ENCODE peak calls at places on chromosomes 6 and 20, in four cellular contexts. N, D, M and L are unnamed samples.

GRCh38 chr20:1934162-1934561 is 39.0 kb downstream of the SIRPA start:
- DNase-seq in N (no peak), D (peak; percentile 52), M (no peak), L (peak; percentile 91)

GRCh38 chr20:2283706-2284423 is 11.9 kb upstream of the TGM3 start:
- DNase-seq in N (no peak), D (peak; percentile 77), M (no peak), L (peak; percentile 74)

GRCh38 chr6:125974214-125974866 is 12.0 kb upstream of the TRMT11 start:
- DNase-seq in N (peak; percentile 76), D (peak; percentile 37), M (no peak), L (peak; percentile 66)

GRCh38 chr6:47206626-47207025 is 103.1 kb downstream of the TNFRSF21 start:
- DNase-seq in N (no peak), D (no peak), M (no peak), L (no peak)

GRCh38 chr6:128600397-128600951 is 80.1 kb upstream of the PTPRK start:
- DNase-seq in N (no peak), D (peak; percentile 86), M (peak; percentile 96), L (peak; percentile 79)

GRCh38 chr6:128697392-128697689 is 176.9 kb upstream of the PTPRK start:
- DNase-seq in N (no peak), D (no peak), M (no peak), L (no peak)

GRCh38 chr6:139482184-139482751 is 107.8 kb upstream of the CITED2 start:
- DNase-seq in N (no peak), D (no peak), M (no peak), L (no peak)

GRCh38 chr6:113564401-113565161 is 292.6 kb upstream of the MARCKS start:
- DNase-seq in N (no peak), D (no peak), M (peak; percentile 87), L (no peak)

GRCh38 chr20:40635990-40636389 is 53.0 kb downstream of the MAFB start:
- DNase-seq in N (no peak), D (no peak), M (no peak), L (no peak)

GRCh38 chr20:51697119-51697826 is 70.9 kb downstream of the ATP9A start:
- DNase-seq in N (no peak), D (no peak), M (no peak), L (peak; percentile 16)

GRCh38 chr20:7736336-7736735 is 203.9 kb downstream of the HAO1 start:
- DNase-seq in N (no peak), D (peak; percentile 86), M (no peak), L (peak; percentile 66)

GRCh38 chr20:36279362-36279761 is 26.8 kb upstream of the DLGAP4 start:
- DNase-seq in N (no peak), D (no peak), M (no peak), L (no peak)

GRCh38 chr6:137866200-137866913 is 702 bp upstream of the TNFAIP3 start:
- DNase-seq in N (no peak), D (peak; percentile 46), M (no peak), L (peak; percentile 52)

GRCh38 chr20:58175836-58176235 is 52.6 kb downstream of the ANKRD60 start:
- DNase-seq in N (no peak), D (no peak), M (no peak), L (no peak)

GRCh38 chr6:150169609-150170008 is 26.8 kb downstream of the PPP1R14C start:
- DNase-seq in N (no peak), D (peak; percentile 92), M (no peak), L (peak; percentile 73)

GRCh38 chr6:168507730-168508129 is 66.7 kb downstream of the SMOC2 start:
- DNase-seq in N (no peak), D (no peak), M (no peak), L (no peak)

GRCh38 chr6:37061157-37061804 is 55.8 kb downstream of the FGD2 start:
- DNase-seq in N (peak; percentile 78), D (no peak), M (no peak), L (no peak)

GRCh38 chr20:17873410-17874270 is 95.0 kb downstream of the SNX5 start:
- DNase-seq in N (no peak), D (no peak), M (peak; percentile 93), L (peak; percentile 91)

GRCh38 chr20:44858959-44859358 is 26.5 kb upstream of the YWHAB start:
- DNase-seq in N (peak; percentile 32), D (no peak), M (no peak), L (no peak)

GRCh38 chr6:166342293-166343156 is at the start of gene SFT2D1:
- DNase-seq in N (peak; percentile 90), D (peak; percentile 71), M (peak; percentile 56), L (peak; percentile 75)

GRCh38 chr20:44480097-44480496 is 4.4 kb downstream of the TTPAL start:
- DNase-seq in N (no peak), D (no peak), M (no peak), L (no peak)

GRCh38 chr20:62691485-62691884 is 17.2 kb upstream of the NTSR1 start:
- DNase-seq in N (no peak), D (no peak), M (no peak), L (no peak)

GRCh38 chr20:62688083-62688482 is 20.6 kb upstream of the NTSR1 start:
- DNase-seq in N (no peak), D (no peak), M (no peak), L (no peak)

GRCh38 chr20:62686869-62687830 is 21.5 kb upstream of the NTSR1 start:
- DNase-seq in N (no peak), D (no peak), M (no peak), L (peak; percentile 75)

GRCh38 chr20:62689861-62690644 is 18.6 kb upstream of the NTSR1 start:
- DNase-seq in N (no peak), D (no peak), M (no peak), L (no peak)

DNA sequence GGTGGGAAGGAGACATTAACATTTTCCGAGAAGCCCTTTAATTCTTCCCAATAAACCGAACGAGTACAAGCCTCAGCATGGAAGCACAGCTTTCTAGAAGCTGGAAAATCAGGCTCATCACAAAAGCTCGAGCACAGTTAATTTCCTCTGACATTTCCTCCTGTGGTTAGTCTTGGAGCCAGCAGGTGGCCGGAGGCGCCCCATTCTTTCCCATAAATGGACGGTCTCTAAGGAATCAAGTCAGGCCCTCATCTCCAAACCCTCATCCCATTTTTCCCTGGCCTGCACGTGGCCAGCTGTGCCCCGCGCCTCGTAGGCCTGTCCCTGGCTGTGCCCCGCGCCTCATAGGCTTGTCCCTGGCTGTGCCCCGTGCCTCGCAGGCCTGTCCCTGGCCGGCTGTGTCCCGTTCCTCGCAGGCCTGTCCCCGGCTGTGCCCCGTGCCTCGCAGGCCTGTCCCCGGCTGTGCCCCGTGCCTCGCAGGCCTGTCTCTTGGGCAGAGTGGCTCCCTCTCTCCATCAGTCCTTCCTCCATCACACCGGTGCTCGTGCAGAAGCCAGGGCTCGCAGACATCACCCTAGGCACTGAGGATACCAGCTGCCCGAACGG is 19.7 kb upstream of the NTSR1 start:
- DNase-seq in N (no peak), D (peak; percentile 24), M (no peak), L (no peak)
- TF ChIP-seq CTCF in N (no peak), D (no peak), M (peak; percentile 34), L (no peak)

DNA sequence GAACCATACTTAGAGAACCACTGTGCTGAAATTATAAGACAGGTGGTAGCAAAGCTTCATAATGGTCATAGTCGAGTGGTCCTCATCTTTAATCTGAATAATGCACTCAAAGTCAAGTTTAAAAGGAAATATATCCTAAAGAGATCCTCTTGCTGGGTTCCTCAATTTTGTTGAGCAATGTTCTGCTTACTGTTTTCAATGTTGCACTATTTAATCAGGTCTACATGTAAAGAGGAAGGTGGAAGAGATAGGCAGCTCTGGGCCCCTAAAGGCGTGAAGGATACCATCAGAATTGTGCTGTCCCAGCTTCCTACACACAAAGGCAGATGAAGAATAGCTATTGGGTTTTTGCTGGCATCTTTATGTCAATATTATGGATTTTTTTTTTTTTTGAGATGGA is 165.6 kb upstream of the GMDS start:
- DNase-seq in N (no peak), D (no peak), M (no peak), L (no peak)
- TF ChIP-seq CTCF in N (no peak), D (no peak), M (no peak), L (no peak)

DNA sequence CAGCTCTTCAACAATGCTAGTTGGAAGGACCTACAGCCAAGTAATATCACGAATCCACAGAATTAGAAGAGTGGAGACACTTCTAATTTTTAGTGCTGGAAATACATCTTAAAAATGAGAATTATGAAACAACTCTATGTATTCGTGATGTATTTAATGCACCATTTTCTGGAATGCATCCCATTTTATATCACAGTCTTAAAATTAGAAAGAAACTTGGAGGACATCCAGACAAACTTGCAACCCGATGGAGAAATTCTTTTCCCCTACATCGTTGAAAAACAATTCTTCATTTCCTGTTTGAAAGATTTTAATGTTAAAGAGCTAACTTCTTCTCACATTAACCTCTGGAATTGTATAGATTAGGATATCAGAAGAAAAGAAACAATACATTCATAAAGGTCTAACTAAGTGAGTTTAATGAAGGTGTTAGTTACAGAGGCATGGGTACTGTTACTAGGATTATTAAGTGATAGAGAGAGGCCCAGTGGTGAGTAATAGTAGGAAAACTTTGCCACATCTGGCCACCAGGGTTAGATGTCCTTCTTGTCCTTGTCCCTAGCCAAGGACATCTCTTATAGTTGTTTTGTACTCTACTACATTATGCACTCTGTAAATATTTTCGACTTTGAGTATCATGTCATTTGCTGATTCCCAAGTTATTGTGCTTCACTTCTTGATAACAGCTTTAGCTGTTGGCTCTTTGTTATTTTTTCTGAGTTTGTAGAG is 502.4 kb upstream of the PTCHD4 start:
- DNase-seq in N (no peak), D (no peak), M (no peak), L (peak; percentile 9)
- TF ChIP-seq CTCF in N (no peak), D (no peak), M (no peak), L (no peak)

GRCh38 chr6:3412779-3413500 is 43.9 kb downstream of the SLC22A23 start:
- DNase-seq in N (no peak), D (no peak), M (no peak), L (no peak)

GRCh38 chr6:3408665-3409064 is 48.2 kb downstream of the SLC22A23 start:
- DNase-seq in N (no peak), D (no peak), M (no peak), L (no peak)

GRCh38 chr6:3411967-3412778 is 44.7 kb downstream of the SLC22A23 start:
- DNase-seq in N (no peak), D (no peak), M (no peak), L (no peak)

GRCh38 chr6:3409699-3410384 is 47.0 kb downstream of the SLC22A23 start:
- DNase-seq in N (no peak), D (no peak), M (no peak), L (peak; percentile 50)

DNA sequence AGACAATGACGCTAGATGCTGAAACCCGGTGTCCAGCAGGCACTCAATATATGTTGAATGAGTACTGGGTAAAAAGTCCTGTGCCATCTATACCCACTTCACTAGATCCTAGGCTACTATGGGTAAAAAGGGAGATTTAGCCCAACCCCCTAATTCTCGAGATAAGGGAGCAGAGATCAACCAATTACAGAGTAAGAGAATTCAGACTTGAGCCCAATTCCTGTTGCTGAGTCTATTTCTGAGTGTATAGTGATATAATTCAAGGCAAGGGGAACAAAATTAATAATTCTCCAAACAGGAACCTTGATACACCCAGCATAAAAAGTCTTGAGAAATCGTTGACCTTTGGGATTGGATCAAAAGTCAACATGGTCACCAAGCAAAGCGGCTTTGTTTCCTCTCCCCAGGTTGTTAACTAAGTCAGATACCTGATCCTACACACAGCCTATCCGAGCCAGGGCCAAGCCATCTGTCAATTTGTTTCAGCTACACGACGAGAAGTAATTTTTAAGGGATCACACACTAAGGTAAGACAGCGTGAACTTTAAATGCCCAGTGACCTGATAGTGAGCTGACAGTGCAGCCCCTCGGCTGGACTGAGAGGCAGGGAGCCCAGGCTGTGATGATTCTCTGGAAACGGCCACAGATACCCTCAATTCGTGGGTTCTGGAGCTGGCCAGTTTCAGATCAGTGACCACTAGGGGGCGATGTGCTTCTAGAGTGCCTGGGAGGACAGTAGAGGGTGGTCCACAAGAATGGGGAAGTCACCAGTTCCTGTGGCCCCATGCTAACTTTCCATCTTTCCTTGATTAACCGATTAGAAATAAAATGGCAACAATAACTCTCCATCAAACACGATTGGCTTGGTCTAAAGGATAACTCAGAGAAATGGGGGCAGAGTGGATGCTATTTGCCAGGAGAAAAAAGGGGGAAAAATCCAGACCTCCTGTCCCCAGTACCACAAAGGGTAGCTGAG is 46.2 kb downstream of the SLC22A23 start:
- DNase-seq in N (peak; percentile 79), D (no peak), M (peak; percentile 14), L (peak; percentile 71)
- TF ChIP-seq CTCF in N (peak; percentile 93), D (peak; percentile 88), M (peak; percentile 80), L (peak; percentile 64)